ENCODE peak calls at places on chromosome 7, in eight cellular contexts. One of them, this sample, is unnamed.
A peak's percentile ranks its signal among the peaks of the same experiment; 100 is the strongest.

GRCh38 chr7:69693042-69693441 is 94.8 kb downstream of the AUTS2 start:
- DNase-seq in epithelial cell of esophagus: no peak
- DNase-seq in stimulated activated CD8-positive, alpha-beta memory T cell treated with anti-CD3 and anti-CD28 coated beads, Interleukin-4, amount 100 ng/mL, for 1 hour: no peak
- DNase-seq in frontal cortex: no peak
- DNase-seq in activated T-cell treated with anti-CD3 and anti-CD28 coated beads, Interleukin-2, amount 50 U/mL, for 24 hours: no peak
- DNase-seq in lower leg skin: no peak
- DNase-seq in BJ: no peak
- DNase-seq in ACHN: no peak
- DNase-seq in this sample: no peak

GRCh38 chr7:2360791-2361190 is 6.2 kb downstream of the EIF3B start:
- DNase-seq in epithelial cell of esophagus: peak; percentile 81
- DNase-seq in stimulated activated CD8-positive, alpha-beta memory T cell treated with anti-CD3 and anti-CD28 coated beads, Interleukin-4, amount 100 ng/mL, for 1 hour: no peak
- DNase-seq in frontal cortex: no peak
- DNase-seq in activated T-cell treated with anti-CD3 and anti-CD28 coated beads, Interleukin-2, amount 50 U/mL, for 24 hours: no peak
- DNase-seq in lower leg skin: no peak
- DNase-seq in BJ: no peak
- DNase-seq in ACHN: no peak
- DNase-seq in this sample: no peak

GRCh38 chr7:23893942-23894890 is 184.2 kb downstream of the STK31 start:
- DNase-seq in epithelial cell of esophagus: no peak
- DNase-seq in stimulated activated CD8-positive, alpha-beta memory T cell treated with anti-CD3 and anti-CD28 coated beads, Interleukin-4, amount 100 ng/mL, for 1 hour: no peak
- DNase-seq in frontal cortex: no peak
- DNase-seq in activated T-cell treated with anti-CD3 and anti-CD28 coated beads, Interleukin-2, amount 50 U/mL, for 24 hours: peak; percentile 41
- DNase-seq in lower leg skin: no peak
- DNase-seq in BJ: no peak
- DNase-seq in ACHN: no peak
- DNase-seq in this sample: peak; percentile 68

GRCh38 chr7:69598487-69599148 is 343 bp downstream of the AUTS2 start:
- DNase-seq in epithelial cell of esophagus: peak; percentile 25
- DNase-seq in stimulated activated CD8-positive, alpha-beta memory T cell treated with anti-CD3 and anti-CD28 coated beads, Interleukin-4, amount 100 ng/mL, for 1 hour: no peak
- DNase-seq in frontal cortex: peak; percentile 75
- DNase-seq in activated T-cell treated with anti-CD3 and anti-CD28 coated beads, Interleukin-2, amount 50 U/mL, for 24 hours: no peak
- DNase-seq in lower leg skin: peak; percentile 23
- DNase-seq in BJ: no peak
- DNase-seq in ACHN: no peak
- DNase-seq in this sample: no peak

GRCh38 chr7:155456772-155457543 is 971 bp upstream of the EN2 start:
- DNase-seq in epithelial cell of esophagus: peak; percentile 41
- DNase-seq in stimulated activated CD8-positive, alpha-beta memory T cell treated with anti-CD3 and anti-CD28 coated beads, Interleukin-4, amount 100 ng/mL, for 1 hour: no peak
- DNase-seq in frontal cortex: peak; percentile 99
- DNase-seq in activated T-cell treated with anti-CD3 and anti-CD28 coated beads, Interleukin-2, amount 50 U/mL, for 24 hours: peak; percentile 56
- DNase-seq in lower leg skin: peak; percentile 39
- DNase-seq in BJ: no peak
- DNase-seq in ACHN: peak; percentile 89
- DNase-seq in this sample: peak; percentile 68

GRCh38 chr7:107594961-107595737 is 15.1 kb downstream of the BCAP29 start:
- DNase-seq in epithelial cell of esophagus: peak; percentile 94
- DNase-seq in stimulated activated CD8-positive, alpha-beta memory T cell treated with anti-CD3 and anti-CD28 coated beads, Interleukin-4, amount 100 ng/mL, for 1 hour: no peak
- DNase-seq in frontal cortex: no peak
- DNase-seq in activated T-cell treated with anti-CD3 and anti-CD28 coated beads, Interleukin-2, amount 50 U/mL, for 24 hours: no peak
- DNase-seq in lower leg skin: no peak
- DNase-seq in BJ: peak; percentile 80
- DNase-seq in ACHN: no peak
- DNase-seq in this sample: no peak

GRCh38 chr7:151831606-151832005 is 45.3 kb downstream of the PRKAG2 start:
- DNase-seq in epithelial cell of esophagus: no peak
- DNase-seq in stimulated activated CD8-positive, alpha-beta memory T cell treated with anti-CD3 and anti-CD28 coated beads, Interleukin-4, amount 100 ng/mL, for 1 hour: no peak
- DNase-seq in frontal cortex: no peak
- DNase-seq in activated T-cell treated with anti-CD3 and anti-CD28 coated beads, Interleukin-2, amount 50 U/mL, for 24 hours: no peak
- DNase-seq in lower leg skin: no peak
- DNase-seq in BJ: no peak
- DNase-seq in ACHN: no peak
- DNase-seq in this sample: no peak

GRCh38 chr7:28392289-28392688 is 20.0 kb upstream of the CREB5 start:
- DNase-seq in epithelial cell of esophagus: no peak
- DNase-seq in stimulated activated CD8-positive, alpha-beta memory T cell treated with anti-CD3 and anti-CD28 coated beads, Interleukin-4, amount 100 ng/mL, for 1 hour: no peak
- DNase-seq in frontal cortex: no peak
- DNase-seq in activated T-cell treated with anti-CD3 and anti-CD28 coated beads, Interleukin-2, amount 50 U/mL, for 24 hours: no peak
- DNase-seq in lower leg skin: no peak
- DNase-seq in BJ: no peak
- DNase-seq in ACHN: no peak
- DNase-seq in this sample: no peak

GRCh38 chr7:107694395-107694794 is 33.8 kb downstream of the SLC26A4 start:
- DNase-seq in epithelial cell of esophagus: peak; percentile 7
- DNase-seq in stimulated activated CD8-positive, alpha-beta memory T cell treated with anti-CD3 and anti-CD28 coated beads, Interleukin-4, amount 100 ng/mL, for 1 hour: no peak
- DNase-seq in frontal cortex: no peak
- DNase-seq in activated T-cell treated with anti-CD3 and anti-CD28 coated beads, Interleukin-2, amount 50 U/mL, for 24 hours: no peak
- DNase-seq in lower leg skin: no peak
- DNase-seq in BJ: no peak
- DNase-seq in ACHN: no peak
- DNase-seq in this sample: no peak

GRCh38 chr7:38105874-38106483 is 72.1 kb upstream of the STARD3NL start:
- DNase-seq in epithelial cell of esophagus: peak; percentile 57
- DNase-seq in stimulated activated CD8-positive, alpha-beta memory T cell treated with anti-CD3 and anti-CD28 coated beads, Interleukin-4, amount 100 ng/mL, for 1 hour: no peak
- DNase-seq in frontal cortex: no peak
- DNase-seq in activated T-cell treated with anti-CD3 and anti-CD28 coated beads, Interleukin-2, amount 50 U/mL, for 24 hours: no peak
- DNase-seq in lower leg skin: no peak
- DNase-seq in BJ: no peak
- DNase-seq in ACHN: peak; percentile 78
- DNase-seq in this sample: no peak

GRCh38 chr7:945147-945555 is 9.3 kb downstream of the ADAP1 start:
- DNase-seq in epithelial cell of esophagus: peak; percentile 47
- DNase-seq in stimulated activated CD8-positive, alpha-beta memory T cell treated with anti-CD3 and anti-CD28 coated beads, Interleukin-4, amount 100 ng/mL, for 1 hour: no peak
- DNase-seq in frontal cortex: no peak
- DNase-seq in activated T-cell treated with anti-CD3 and anti-CD28 coated beads, Interleukin-2, amount 50 U/mL, for 24 hours: no peak
- DNase-seq in lower leg skin: no peak
- DNase-seq in BJ: no peak
- DNase-seq in ACHN: no peak
- DNase-seq in this sample: peak; percentile 56

GRCh38 chr7:20785211-20786048 is 1.3 kb downstream of the SP8 start:
- DNase-seq in epithelial cell of esophagus: peak; percentile 33
- DNase-seq in stimulated activated CD8-positive, alpha-beta memory T cell treated with anti-CD3 and anti-CD28 coated beads, Interleukin-4, amount 100 ng/mL, for 1 hour: no peak
- DNase-seq in frontal cortex: no peak
- DNase-seq in activated T-cell treated with anti-CD3 and anti-CD28 coated beads, Interleukin-2, amount 50 U/mL, for 24 hours: no peak
- DNase-seq in lower leg skin: no peak
- DNase-seq in BJ: no peak
- DNase-seq in ACHN: peak; percentile 47
- DNase-seq in this sample: no peak

GRCh38 chr7:120842131-120842621 is 15.8 kb downstream of the TSPAN12 start:
- DNase-seq in epithelial cell of esophagus: peak; percentile 48
- DNase-seq in stimulated activated CD8-positive, alpha-beta memory T cell treated with anti-CD3 and anti-CD28 coated beads, Interleukin-4, amount 100 ng/mL, for 1 hour: no peak
- DNase-seq in frontal cortex: no peak
- DNase-seq in activated T-cell treated with anti-CD3 and anti-CD28 coated beads, Interleukin-2, amount 50 U/mL, for 24 hours: no peak
- DNase-seq in lower leg skin: no peak
- DNase-seq in BJ: no peak
- DNase-seq in ACHN: no peak
- DNase-seq in this sample: no peak

GRCh38 chr7:19114591-19114855 is 2.9 kb downstream of the TWIST1 start:
- DNase-seq in epithelial cell of esophagus: peak; percentile 27
- DNase-seq in stimulated activated CD8-positive, alpha-beta memory T cell treated with anti-CD3 and anti-CD28 coated beads, Interleukin-4, amount 100 ng/mL, for 1 hour: no peak
- DNase-seq in frontal cortex: no peak
- DNase-seq in activated T-cell treated with anti-CD3 and anti-CD28 coated beads, Interleukin-2, amount 50 U/mL, for 24 hours: no peak
- DNase-seq in lower leg skin: no peak
- DNase-seq in BJ: no peak
- DNase-seq in ACHN: no peak
- DNase-seq in this sample: no peak

GRCh38 chr7:150351587-150352194 is 10.3 kb upstream of the RARRES2 start:
- DNase-seq in epithelial cell of esophagus: no peak
- DNase-seq in stimulated activated CD8-positive, alpha-beta memory T cell treated with anti-CD3 and anti-CD28 coated beads, Interleukin-4, amount 100 ng/mL, for 1 hour: no peak
- DNase-seq in frontal cortex: no peak
- DNase-seq in activated T-cell treated with anti-CD3 and anti-CD28 coated beads, Interleukin-2, amount 50 U/mL, for 24 hours: no peak
- DNase-seq in lower leg skin: no peak
- DNase-seq in BJ: no peak
- DNase-seq in ACHN: no peak
- DNase-seq in this sample: no peak

GRCh38 chr7:91436655-91437054 is 172.4 kb downstream of the FZD1 start:
- DNase-seq in epithelial cell of esophagus: peak; percentile 6
- DNase-seq in stimulated activated CD8-positive, alpha-beta memory T cell treated with anti-CD3 and anti-CD28 coated beads, Interleukin-4, amount 100 ng/mL, for 1 hour: no peak
- DNase-seq in frontal cortex: no peak
- DNase-seq in activated T-cell treated with anti-CD3 and anti-CD28 coated beads, Interleukin-2, amount 50 U/mL, for 24 hours: no peak
- DNase-seq in lower leg skin: no peak
- DNase-seq in BJ: no peak
- DNase-seq in ACHN: no peak
- DNase-seq in this sample: no peak

GRCh38 chr7:25666671-25667060 is 438.4 kb upstream of the NPVF start:
- DNase-seq in epithelial cell of esophagus: no peak
- DNase-seq in stimulated activated CD8-positive, alpha-beta memory T cell treated with anti-CD3 and anti-CD28 coated beads, Interleukin-4, amount 100 ng/mL, for 1 hour: no peak
- DNase-seq in frontal cortex: no peak
- DNase-seq in activated T-cell treated with anti-CD3 and anti-CD28 coated beads, Interleukin-2, amount 50 U/mL, for 24 hours: no peak
- DNase-seq in lower leg skin: no peak
- DNase-seq in BJ: no peak
- DNase-seq in ACHN: no peak
- DNase-seq in this sample: no peak

GRCh38 chr7:30965372-30965771 is 1.6 kb downstream of the GHRHR start:
- DNase-seq in epithelial cell of esophagus: no peak
- DNase-seq in stimulated activated CD8-positive, alpha-beta memory T cell treated with anti-CD3 and anti-CD28 coated beads, Interleukin-4, amount 100 ng/mL, for 1 hour: no peak
- DNase-seq in frontal cortex: no peak
- DNase-seq in activated T-cell treated with anti-CD3 and anti-CD28 coated beads, Interleukin-2, amount 50 U/mL, for 24 hours: no peak
- DNase-seq in lower leg skin: no peak
- DNase-seq in BJ: no peak
- DNase-seq in ACHN: no peak
- DNase-seq in this sample: no peak

GRCh38 chr7:69429817-69430501 is 168.3 kb upstream of the AUTS2 start:
- DNase-seq in epithelial cell of esophagus: no peak
- DNase-seq in stimulated activated CD8-positive, alpha-beta memory T cell treated with anti-CD3 and anti-CD28 coated beads, Interleukin-4, amount 100 ng/mL, for 1 hour: no peak
- DNase-seq in frontal cortex: peak; percentile 8
- DNase-seq in activated T-cell treated with anti-CD3 and anti-CD28 coated beads, Interleukin-2, amount 50 U/mL, for 24 hours: no peak
- DNase-seq in lower leg skin: no peak
- DNase-seq in BJ: no peak
- DNase-seq in ACHN: no peak
- DNase-seq in this sample: no peak

GRCh38 chr7:104299323-104299722 is 29.1 kb upstream of the LHFPL3 start:
- DNase-seq in epithelial cell of esophagus: no peak
- DNase-seq in stimulated activated CD8-positive, alpha-beta memory T cell treated with anti-CD3 and anti-CD28 coated beads, Interleukin-4, amount 100 ng/mL, for 1 hour: no peak
- DNase-seq in frontal cortex: no peak
- DNase-seq in activated T-cell treated with anti-CD3 and anti-CD28 coated beads, Interleukin-2, amount 50 U/mL, for 24 hours: no peak
- DNase-seq in lower leg skin: no peak
- DNase-seq in BJ: no peak
- DNase-seq in ACHN: no peak
- DNase-seq in this sample: no peak

GRCh38 chr7:28358423-28358868 is 53.9 kb upstream of the CREB5 start:
- DNase-seq in epithelial cell of esophagus: peak; percentile 87
- DNase-seq in stimulated activated CD8-positive, alpha-beta memory T cell treated with anti-CD3 and anti-CD28 coated beads, Interleukin-4, amount 100 ng/mL, for 1 hour: no peak
- DNase-seq in frontal cortex: no peak
- DNase-seq in activated T-cell treated with anti-CD3 and anti-CD28 coated beads, Interleukin-2, amount 50 U/mL, for 24 hours: no peak
- DNase-seq in lower leg skin: no peak
- DNase-seq in BJ: peak; percentile 96
- DNase-seq in ACHN: peak; percentile 97
- DNase-seq in this sample: no peak

GRCh38 chr7:34075976-34076375 is 170.6 kb downstream of the BMPER start:
- DNase-seq in epithelial cell of esophagus: no peak
- DNase-seq in stimulated activated CD8-positive, alpha-beta memory T cell treated with anti-CD3 and anti-CD28 coated beads, Interleukin-4, amount 100 ng/mL, for 1 hour: no peak
- DNase-seq in frontal cortex: no peak
- DNase-seq in activated T-cell treated with anti-CD3 and anti-CD28 coated beads, Interleukin-2, amount 50 U/mL, for 24 hours: no peak
- DNase-seq in lower leg skin: no peak
- DNase-seq in BJ: no peak
- DNase-seq in ACHN: no peak
- DNase-seq in this sample: no peak

GRCh38 chr7:75531359-75531821 is 39.3 kb downstream of the SPDYE5 start:
- DNase-seq in epithelial cell of esophagus: peak; percentile 47
- DNase-seq in stimulated activated CD8-positive, alpha-beta memory T cell treated with anti-CD3 and anti-CD28 coated beads, Interleukin-4, amount 100 ng/mL, for 1 hour: no peak
- DNase-seq in frontal cortex: no peak
- DNase-seq in activated T-cell treated with anti-CD3 and anti-CD28 coated beads, Interleukin-2, amount 50 U/mL, for 24 hours: no peak
- DNase-seq in lower leg skin: no peak
- DNase-seq in BJ: no peak
- DNase-seq in ACHN: no peak
- DNase-seq in this sample: no peak

GRCh38 chr7:105367458-105367857 is 21.3 kb downstream of the SRPK2 start:
- DNase-seq in epithelial cell of esophagus: no peak
- DNase-seq in stimulated activated CD8-positive, alpha-beta memory T cell treated with anti-CD3 and anti-CD28 coated beads, Interleukin-4, amount 100 ng/mL, for 1 hour: no peak
- DNase-seq in frontal cortex: no peak
- DNase-seq in activated T-cell treated with anti-CD3 and anti-CD28 coated beads, Interleukin-2, amount 50 U/mL, for 24 hours: no peak
- DNase-seq in lower leg skin: no peak
- DNase-seq in BJ: no peak
- DNase-seq in ACHN: no peak
- DNase-seq in this sample: no peak